ENCODE peak calls at places on chromosomes 12 and 14, in six cellular contexts. One of them, this sample, is unnamed.

GRCh38 chr12:118813778-118814359 is 167.5 kb upstream of the SRRM4 start:
- DNase-seq in pancreas: no peak
- DNase-seq in colonic mucosa: no peak
- DNase-seq in thoracic aorta: no peak
- DNase-seq in GM12878: no peak
- DNase-seq in upper lobe of right lung: no peak
- DNase-seq in this sample: no peak

GRCh38 chr12:69583203-69583602 is 2.1 kb upstream of the CCT2 start:
- DNase-seq in GM12878: no peak
- DNase-seq in upper lobe of right lung: no peak
- DNase-seq in colonic mucosa: no peak
- DNase-seq in pancreas: no peak
- DNase-seq in thoracic aorta: no peak
- DNase-seq in this sample: no peak

GRCh38 chr14:38391334-38391733 is 135.4 kb upstream of the CLEC14A start:
- DNase-seq in colonic mucosa: no peak
- DNase-seq in upper lobe of right lung: no peak
- DNase-seq in pancreas: no peak
- DNase-seq in GM12878: no peak
- DNase-seq in thoracic aorta: no peak
- DNase-seq in this sample: no peak

GRCh38 chr12:127282786-127283565 is 984.0 kb upstream of the TMEM132C start:
- DNase-seq in GM12878: no peak
- DNase-seq in thoracic aorta: no peak
- DNase-seq in upper lobe of right lung: no peak
- DNase-seq in pancreas: no peak
- DNase-seq in colonic mucosa: no peak
- DNase-seq in this sample: no peak

GRCh38 chr12:28374556-28374955 is 184.3 kb downstream of the CCDC91 start:
- DNase-seq in pancreas: no peak
- DNase-seq in thoracic aorta: no peak
- DNase-seq in colonic mucosa: no peak
- DNase-seq in GM12878: no peak
- DNase-seq in upper lobe of right lung: no peak
- DNase-seq in this sample: no peak

GRCh38 chr12:80412343-80412953 is 31.6 kb upstream of the PTPRQ start:
- DNase-seq in pancreas: no peak
- DNase-seq in GM12878: no peak
- DNase-seq in upper lobe of right lung: no peak
- DNase-seq in thoracic aorta: no peak
- DNase-seq in colonic mucosa: no peak
- DNase-seq in this sample: no peak

GRCh38 chr14:25537846-25538455 is 488.0 kb upstream of the STXBP6 start:
- DNase-seq in thoracic aorta: no peak
- DNase-seq in pancreas: peak; percentile 20
- DNase-seq in GM12878: no peak
- DNase-seq in colonic mucosa: peak; percentile 52
- DNase-seq in upper lobe of right lung: no peak
- DNase-seq in this sample: no peak

GRCh38 chr12:11719678-11720099 is 70.2 kb downstream of the ETV6 start:
- DNase-seq in upper lobe of right lung: peak; percentile 81
- DNase-seq in thoracic aorta: peak; percentile 60
- DNase-seq in GM12878: no peak
- DNase-seq in pancreas: no peak
- DNase-seq in colonic mucosa: no peak
- DNase-seq in this sample: no peak

GRCh38 chr12:65632131-65632855 is 192.0 kb upstream of the HMGA2 start:
- DNase-seq in GM12878: no peak
- DNase-seq in upper lobe of right lung: no peak
- DNase-seq in thoracic aorta: no peak
- DNase-seq in colonic mucosa: no peak
- DNase-seq in pancreas: no peak
- DNase-seq in this sample: no peak

GRCh38 chr14:91376547-91377477 is 40.8 kb downstream of the CCDC88C start:
- DNase-seq in pancreas: no peak
- DNase-seq in GM12878: no peak
- DNase-seq in upper lobe of right lung: peak; percentile 63
- DNase-seq in thoracic aorta: no peak
- DNase-seq in colonic mucosa: no peak
- DNase-seq in this sample: peak; percentile 31

GRCh38 chr12:64875186-64875585 is 50.7 kb downstream of the TBC1D30 start:
- DNase-seq in GM12878: no peak
- DNase-seq in colonic mucosa: no peak
- DNase-seq in pancreas: no peak
- DNase-seq in thoracic aorta: no peak
- DNase-seq in upper lobe of right lung: no peak
- DNase-seq in this sample: no peak

GRCh38 chr14:89327771-89328212 is 89.2 kb downstream of the FOXN3 start:
- DNase-seq in upper lobe of right lung: no peak
- DNase-seq in pancreas: no peak
- DNase-seq in thoracic aorta: no peak
- DNase-seq in GM12878: no peak
- DNase-seq in colonic mucosa: no peak
- DNase-seq in this sample: no peak

GRCh38 chr14:48936881-48937280 is 649.3 kb downstream of the RPS29 start:
- DNase-seq in colonic mucosa: no peak
- DNase-seq in upper lobe of right lung: no peak
- DNase-seq in thoracic aorta: no peak
- DNase-seq in pancreas: no peak
- DNase-seq in GM12878: no peak
- DNase-seq in this sample: no peak

GRCh38 chr12:69688021-69688420 is 11.1 kb downstream of the BEST3 start:
- DNase-seq in GM12878: no peak
- DNase-seq in thoracic aorta: no peak
- DNase-seq in colonic mucosa: no peak
- DNase-seq in pancreas: no peak
- DNase-seq in upper lobe of right lung: no peak
- DNase-seq in this sample: no peak

GRCh38 chr14:69535230-69535848 is 39.3 kb downstream of the CCDC177 start:
- DNase-seq in pancreas: no peak
- DNase-seq in GM12878: no peak
- DNase-seq in colonic mucosa: peak; percentile 45
- DNase-seq in upper lobe of right lung: no peak
- DNase-seq in thoracic aorta: no peak
- DNase-seq in this sample: no peak

GRCh38 chr12:86234309-86234708 is 21.9 kb downstream of the MGAT4C start:
- DNase-seq in upper lobe of right lung: no peak
- DNase-seq in pancreas: no peak
- DNase-seq in colonic mucosa: no peak
- DNase-seq in GM12878: no peak
- DNase-seq in thoracic aorta: no peak
- DNase-seq in this sample: no peak

GRCh38 chr12:43737646-43738045 is 20.9 kb downstream of the PUS7L start:
- DNase-seq in GM12878: no peak
- DNase-seq in pancreas: no peak
- DNase-seq in colonic mucosa: no peak
- DNase-seq in upper lobe of right lung: no peak
- DNase-seq in thoracic aorta: no peak
- DNase-seq in this sample: no peak

GRCh38 chr12:65510584-65511050 is 232.1 kb downstream of the MSRB3 start:
- DNase-seq in pancreas: peak; percentile 70
- DNase-seq in colonic mucosa: peak; percentile 41
- DNase-seq in thoracic aorta: no peak
- DNase-seq in GM12878: no peak
- DNase-seq in upper lobe of right lung: no peak
- DNase-seq in this sample: no peak

GRCh38 chr14:99759546-99759925 is 33.7 kb upstream of the EML1 start:
- DNase-seq in upper lobe of right lung: peak; percentile 49
- DNase-seq in colonic mucosa: no peak
- DNase-seq in GM12878: no peak
- DNase-seq in thoracic aorta: no peak
- DNase-seq in pancreas: no peak
- DNase-seq in this sample: no peak

GRCh38 chr14:77200406-77200985 is 18.9 kb downstream of the TMEM63C start:
- DNase-seq in GM12878: no peak
- DNase-seq in colonic mucosa: no peak
- DNase-seq in pancreas: no peak
- DNase-seq in upper lobe of right lung: no peak
- DNase-seq in thoracic aorta: no peak
- DNase-seq in this sample: no peak

GRCh38 chr14:36161781-36162180 is 14.7 kb downstream of the PTCSC3 start:
- DNase-seq in upper lobe of right lung: no peak
- DNase-seq in thoracic aorta: no peak
- DNase-seq in GM12878: no peak
- DNase-seq in pancreas: no peak
- DNase-seq in colonic mucosa: peak; percentile 19
- DNase-seq in this sample: no peak

GRCh38 chr12:75483411-75483810 is 2.9 kb downstream of the GLIPR1 start:
- DNase-seq in thoracic aorta: no peak
- DNase-seq in colonic mucosa: no peak
- DNase-seq in pancreas: no peak
- DNase-seq in upper lobe of right lung: no peak
- DNase-seq in GM12878: no peak
- DNase-seq in this sample: no peak

GRCh38 chr12:93198086-93198485 is 179.6 kb upstream of the NUDT4 start:
- DNase-seq in pancreas: no peak
- DNase-seq in thoracic aorta: no peak
- DNase-seq in GM12878: no peak
- DNase-seq in upper lobe of right lung: no peak
- DNase-seq in colonic mucosa: no peak
- DNase-seq in this sample: no peak

GRCh38 chr12:25997401-25997973 is 39.0 kb downstream of the RASSF8 start:
- DNase-seq in upper lobe of right lung: no peak
- DNase-seq in thoracic aorta: no peak
- DNase-seq in GM12878: no peak
- DNase-seq in pancreas: no peak
- DNase-seq in colonic mucosa: no peak
- DNase-seq in this sample: no peak

DNA sequence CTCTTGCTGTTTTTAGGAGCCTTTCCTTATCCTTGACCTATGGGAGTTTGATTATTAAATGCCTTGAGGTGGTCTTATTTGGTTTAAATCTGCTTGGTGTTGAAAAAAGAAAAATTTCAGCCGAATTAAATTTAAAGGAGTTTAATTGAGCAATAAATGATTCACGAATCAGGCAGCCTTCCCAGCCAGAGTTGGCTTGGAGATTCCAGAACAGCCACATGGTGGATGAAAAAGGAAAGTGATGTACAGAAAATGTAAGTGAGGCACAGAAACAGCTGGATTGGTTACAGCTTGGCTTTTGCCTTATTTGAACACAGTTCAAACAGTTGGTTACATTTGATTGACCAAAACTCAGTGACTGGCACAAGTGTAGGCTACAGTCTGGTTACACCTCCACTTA is 69.7 kb downstream of the WASHC3 start:
- DNase-seq in thoracic aorta: no peak
- DNase-seq in colonic mucosa: no peak
- DNase-seq in GM12878: no peak
- DNase-seq in pancreas: no peak
- DNase-seq in upper lobe of right lung: no peak
- DNase-seq in this sample: no peak
- H3K27me3 ChIP-seq in thoracic aorta: no peaks in the 10 kb centered on the region
- H3K27me3 ChIP-seq in colonic mucosa: no peaks in the 10 kb centered on the region
- H3K27me3 ChIP-seq in GM12878: no peaks in the 10 kb centered on the region
- H3K27me3 ChIP-seq in pancreas: no peaks in the 10 kb centered on the region
- H3K27me3 ChIP-seq in upper lobe of right lung: no peaks in the 10 kb centered on the region
- H3K27me3 ChIP-seq in this sample: no peaks in the 10 kb centered on the region

GRCh38 chr12:3000548-3001275 is 41.5 kb downstream of the TEAD4 start:
- DNase-seq in colonic mucosa: no peak
- DNase-seq in GM12878: no peak
- DNase-seq in upper lobe of right lung: no peak
- DNase-seq in pancreas: peak; percentile 32
- DNase-seq in thoracic aorta: no peak
- DNase-seq in this sample: no peak

GRCh38 chr12:3002636-3003035 is 43.4 kb downstream of the TEAD4 start:
- DNase-seq in pancreas: peak; percentile 22
- DNase-seq in colonic mucosa: no peak
- DNase-seq in GM12878: no peak
- DNase-seq in thoracic aorta: no peak
- DNase-seq in upper lobe of right lung: no peak
- DNase-seq in this sample: no peak

GRCh38 chr12:2999265-2999841 is 40.2 kb downstream of the TEAD4 start:
- DNase-seq in colonic mucosa: no peak
- DNase-seq in thoracic aorta: no peak
- DNase-seq in GM12878: no peak
- DNase-seq in upper lobe of right lung: no peak
- DNase-seq in pancreas: peak; percentile 92
- DNase-seq in this sample: no peak

GRCh38 chr12:2997989-2998670 is 38.9 kb downstream of the TEAD4 start:
- DNase-seq in colonic mucosa: no peak
- DNase-seq in pancreas: no peak
- DNase-seq in thoracic aorta: no peak
- DNase-seq in upper lobe of right lung: no peak
- DNase-seq in GM12878: no peak
- DNase-seq in this sample: no peak

GRCh38 chr12:2998789-2999264 is 39.6 kb downstream of the TEAD4 start:
- DNase-seq in upper lobe of right lung: no peak
- DNase-seq in pancreas: peak; percentile 79
- DNase-seq in colonic mucosa: no peak
- DNase-seq in GM12878: no peak
- DNase-seq in thoracic aorta: peak; percentile 60
- DNase-seq in this sample: no peak
- H3K27me3 ChIP-seq in upper lobe of right lung: no peaks in the 10 kb centered on the region
- H3K27me3 ChIP-seq in pancreas: no peaks in the 10 kb centered on the region
- H3K27me3 ChIP-seq in colonic mucosa: no peaks in the 10 kb centered on the region
- H3K27me3 ChIP-seq in GM12878: no peaks in the 10 kb centered on the region
- H3K27me3 ChIP-seq in thoracic aorta: no peaks in the 10 kb centered on the region
- H3K27me3 ChIP-seq in this sample: no peaks in the 10 kb centered on the region

GRCh38 chr12:30330565-30330964 is 365.1 kb downstream of the IPO8 start:
- DNase-seq in GM12878: no peak
- DNase-seq in colonic mucosa: no peak
- DNase-seq in thoracic aorta: no peak
- DNase-seq in pancreas: no peak
- DNase-seq in upper lobe of right lung: no peak
- DNase-seq in this sample: no peak

DNA sequence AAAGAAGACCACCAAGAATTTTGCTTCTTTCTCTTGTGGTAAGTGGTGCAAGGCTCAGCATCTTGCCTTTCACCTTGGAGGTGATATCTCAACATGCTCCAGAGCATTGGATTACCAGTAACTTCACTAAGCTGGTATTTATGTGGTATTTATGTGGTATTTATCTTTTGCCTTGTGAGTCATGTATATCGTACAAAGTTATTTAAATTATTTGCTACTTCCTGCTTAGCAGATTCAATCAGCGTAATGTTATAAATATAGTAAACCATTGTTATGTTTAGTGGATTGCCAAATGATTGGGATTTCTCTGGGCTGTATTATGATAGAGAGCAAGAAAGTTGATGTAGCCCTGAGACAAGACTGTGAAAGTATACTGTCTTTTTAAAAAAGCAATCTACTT is 366.4 kb downstream of the IPO8 start:
- DNase-seq in upper lobe of right lung: no peak
- DNase-seq in colonic mucosa: no peak
- DNase-seq in GM12878: no peak
- DNase-seq in thoracic aorta: no peak
- DNase-seq in pancreas: no peak
- DNase-seq in this sample: no peak
- H3K27me3 ChIP-seq in upper lobe of right lung: no peaks in the 10 kb centered on the region
- H3K27me3 ChIP-seq in colonic mucosa: no peaks in the 10 kb centered on the region
- H3K27me3 ChIP-seq in GM12878: no peaks in the 10 kb centered on the region
- H3K27me3 ChIP-seq in thoracic aorta: no peaks in the 10 kb centered on the region
- H3K27me3 ChIP-seq in pancreas: no peaks in the 10 kb centered on the region
- H3K27me3 ChIP-seq in this sample: no peaks in the 10 kb centered on the region

DNA sequence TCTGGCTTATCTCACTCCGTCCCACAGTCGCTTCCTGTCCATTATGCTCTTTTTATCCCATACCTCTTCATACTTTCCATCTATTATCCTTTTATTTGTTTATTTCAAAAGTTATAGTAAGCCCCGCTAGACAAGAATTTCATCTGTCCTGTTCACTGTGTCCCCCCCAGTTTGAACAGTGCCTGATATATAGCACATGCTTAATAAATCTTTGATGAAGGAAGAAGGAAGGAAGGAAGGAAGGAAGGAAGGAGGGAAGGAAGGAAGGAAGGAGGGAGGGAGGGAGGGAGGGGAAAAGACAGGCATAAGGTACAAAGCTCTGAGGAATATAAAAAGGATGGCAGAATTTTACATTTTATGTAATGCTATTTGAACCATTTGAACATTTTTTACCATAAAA is 324.7 kb downstream of the GXYLT1 start:
- DNase-seq in thoracic aorta: no peak
- DNase-seq in colonic mucosa: no peak
- DNase-seq in GM12878: no peak
- DNase-seq in pancreas: no peak
- DNase-seq in upper lobe of right lung: no peak
- DNase-seq in this sample: no peak
- H3K27me3 ChIP-seq in thoracic aorta: no peaks in the 10 kb centered on the region
- H3K27me3 ChIP-seq in colonic mucosa: no peaks in the 10 kb centered on the region
- H3K27me3 ChIP-seq in GM12878: no peaks in the 10 kb centered on the region
- H3K27me3 ChIP-seq in pancreas: no peaks in the 10 kb centered on the region
- H3K27me3 ChIP-seq in upper lobe of right lung: no peaks in the 10 kb centered on the region
- H3K27me3 ChIP-seq in this sample: no peaks in the 10 kb centered on the region

This sample was measured in CD4-positive, alpha-beta memory T cell.